ENCODE peak calls at places on chromosomes 7 and 10, in nine cellular contexts. One of them, this sample, is unnamed.

GRCh38 chr7:25680636-25681035 is 452.4 kb upstream of the NPVF start:
- DNase-seq in heart left ventricle: no peak
- DNase-seq in non-pigmented ciliary epithelial cell: no peak
- DNase-seq in HFF-Myc: no peak
- DNase-seq in lower lobe of right lung: no peak
- DNase-seq in posterior cingulate gyrus: no peak
- DNase-seq in colonic mucosa: no peak
- DNase-seq in C1 segment of cervical spinal cord: no peak
- DNase-seq in NCI-H460: no peak
- DNase-seq in this sample: no peak

GRCh38 chr7:30470783-30471182 is 7.8 kb downstream of the NOD1 start:
- DNase-seq in heart left ventricle: peak
- DNase-seq in non-pigmented ciliary epithelial cell: peak
- DNase-seq in HFF-Myc: no peak
- DNase-seq in lower lobe of right lung: peak
- DNase-seq in posterior cingulate gyrus: no peak
- DNase-seq in colonic mucosa: peak
- DNase-seq in C1 segment of cervical spinal cord: no peak
- DNase-seq in NCI-H460: no peak
- DNase-seq in this sample: no peak

GRCh38 chr7:135653285-135654080 is 8.8 kb upstream of the STMP1 start:
- DNase-seq in heart left ventricle: no peak
- DNase-seq in non-pigmented ciliary epithelial cell: no peak
- DNase-seq in HFF-Myc: no peak
- DNase-seq in lower lobe of right lung: no peak
- DNase-seq in posterior cingulate gyrus: peak
- DNase-seq in colonic mucosa: no peak
- DNase-seq in C1 segment of cervical spinal cord: no peak
- DNase-seq in NCI-H460: no peak
- DNase-seq in this sample: no peak

GRCh38 chr7:77199008-77199966 is at the start of gene FGL2:
- DNase-seq in heart left ventricle: peak
- DNase-seq in non-pigmented ciliary epithelial cell: peak
- DNase-seq in HFF-Myc: no peak
- DNase-seq in lower lobe of right lung: peak
- DNase-seq in posterior cingulate gyrus: peak
- DNase-seq in colonic mucosa: peak
- DNase-seq in C1 segment of cervical spinal cord: no peak
- DNase-seq in NCI-H460: peak
- DNase-seq in this sample: no peak

GRCh38 chr10:11704087-11704486 is 38.1 kb upstream of the ECHDC3 start:
- DNase-seq in heart left ventricle: no peak
- DNase-seq in non-pigmented ciliary epithelial cell: no peak
- DNase-seq in HFF-Myc: no peak
- DNase-seq in lower lobe of right lung: no peak
- DNase-seq in posterior cingulate gyrus: no peak
- DNase-seq in colonic mucosa: no peak
- DNase-seq in C1 segment of cervical spinal cord: no peak
- DNase-seq in NCI-H460: no peak
- DNase-seq in this sample: no peak

GRCh38 chr10:86177483-86178155 is 189.0 kb downstream of the GRID1 start:
- DNase-seq in heart left ventricle: no peak
- DNase-seq in non-pigmented ciliary epithelial cell: no peak
- DNase-seq in HFF-Myc: no peak
- DNase-seq in lower lobe of right lung: no peak
- DNase-seq in posterior cingulate gyrus: no peak
- DNase-seq in colonic mucosa: no peak
- DNase-seq in C1 segment of cervical spinal cord: no peak
- DNase-seq in NCI-H460: no peak
- DNase-seq in this sample: no peak

GRCh38 chr10:3780056-3780765 is 4.8 kb downstream of the KLF6 start:
- DNase-seq in heart left ventricle: no peak
- DNase-seq in non-pigmented ciliary epithelial cell: no peak
- DNase-seq in HFF-Myc: no peak
- DNase-seq in lower lobe of right lung: no peak
- DNase-seq in posterior cingulate gyrus: no peak
- DNase-seq in colonic mucosa: peak
- DNase-seq in C1 segment of cervical spinal cord: no peak
- DNase-seq in NCI-H460: no peak
- DNase-seq in this sample: no peak

GRCh38 chr7:513521-514166 is 6.0 kb downstream of the PDGFA start:
- DNase-seq in heart left ventricle: no peak
- DNase-seq in non-pigmented ciliary epithelial cell: no peak
- DNase-seq in HFF-Myc: no peak
- DNase-seq in lower lobe of right lung: no peak
- DNase-seq in posterior cingulate gyrus: no peak
- DNase-seq in colonic mucosa: no peak
- DNase-seq in C1 segment of cervical spinal cord: no peak
- DNase-seq in NCI-H460: no peak
- DNase-seq in this sample: no peak

GRCh38 chr10:29160110-29160669 is 128.7 kb upstream of the LYZL1 start:
- DNase-seq in heart left ventricle: no peak
- DNase-seq in non-pigmented ciliary epithelial cell: peak
- DNase-seq in HFF-Myc: peak
- DNase-seq in lower lobe of right lung: no peak
- DNase-seq in posterior cingulate gyrus: no peak
- DNase-seq in colonic mucosa: no peak
- DNase-seq in C1 segment of cervical spinal cord: no peak
- DNase-seq in NCI-H460: peak
- DNase-seq in this sample: no peak

GRCh38 chr7:46139079-46139478 is 218.0 kb upstream of the IGFBP3 start:
- DNase-seq in heart left ventricle: no peak
- DNase-seq in non-pigmented ciliary epithelial cell: peak
- DNase-seq in HFF-Myc: no peak
- DNase-seq in lower lobe of right lung: no peak
- DNase-seq in posterior cingulate gyrus: no peak
- DNase-seq in colonic mucosa: no peak
- DNase-seq in C1 segment of cervical spinal cord: no peak
- DNase-seq in NCI-H460: no peak
- DNase-seq in this sample: no peak

GRCh38 chr7:141754939-141755338 is 9.0 kb upstream of the TAS2R3 start:
- DNase-seq in heart left ventricle: no peak
- DNase-seq in non-pigmented ciliary epithelial cell: no peak
- DNase-seq in HFF-Myc: no peak
- DNase-seq in lower lobe of right lung: no peak
- DNase-seq in posterior cingulate gyrus: peak
- DNase-seq in colonic mucosa: no peak
- DNase-seq in C1 segment of cervical spinal cord: no peak
- DNase-seq in NCI-H460: peak
- DNase-seq in this sample: no peak

GRCh38 chr7:72182036-72182435 is 230.1 kb downstream of the CALN1 start:
- DNase-seq in heart left ventricle: no peak
- DNase-seq in non-pigmented ciliary epithelial cell: no peak
- DNase-seq in HFF-Myc: no peak
- DNase-seq in lower lobe of right lung: no peak
- DNase-seq in posterior cingulate gyrus: no peak
- DNase-seq in colonic mucosa: no peak
- DNase-seq in C1 segment of cervical spinal cord: no peak
- DNase-seq in NCI-H460: no peak
- DNase-seq in this sample: no peak

GRCh38 chr7:137999496-138000080 is 2.3 kb downstream of the CREB3L2 start:
- DNase-seq in heart left ventricle: no peak
- DNase-seq in non-pigmented ciliary epithelial cell: no peak
- DNase-seq in HFF-Myc: no peak
- DNase-seq in lower lobe of right lung: no peak
- DNase-seq in posterior cingulate gyrus: no peak
- DNase-seq in colonic mucosa: no peak
- DNase-seq in C1 segment of cervical spinal cord: no peak
- DNase-seq in NCI-H460: no peak
- DNase-seq in this sample: no peak

GRCh38 chr10:88952647-88953111 is at the start of gene ACTA2:
- DNase-seq in heart left ventricle: peak
- DNase-seq in non-pigmented ciliary epithelial cell: no peak
- DNase-seq in HFF-Myc: no peak
- DNase-seq in lower lobe of right lung: no peak
- DNase-seq in posterior cingulate gyrus: no peak
- DNase-seq in colonic mucosa: peak
- DNase-seq in C1 segment of cervical spinal cord: no peak
- DNase-seq in NCI-H460: no peak
- DNase-seq in this sample: no peak

GRCh38 chr10:79065091-79065551 is 3.6 kb upstream of the ZMIZ1 start:
- DNase-seq in heart left ventricle: no peak
- DNase-seq in non-pigmented ciliary epithelial cell: no peak
- DNase-seq in HFF-Myc: no peak
- DNase-seq in lower lobe of right lung: peak
- DNase-seq in posterior cingulate gyrus: peak
- DNase-seq in colonic mucosa: no peak
- DNase-seq in C1 segment of cervical spinal cord: no peak
- DNase-seq in NCI-H460: no peak
- DNase-seq in this sample: no peak

GRCh38 chr7:101558742-101559325 is 70.3 kb downstream of the MYL10 start:
- DNase-seq in heart left ventricle: no peak
- DNase-seq in non-pigmented ciliary epithelial cell: no peak
- DNase-seq in HFF-Myc: no peak
- DNase-seq in lower lobe of right lung: no peak
- DNase-seq in posterior cingulate gyrus: peak
- DNase-seq in colonic mucosa: no peak
- DNase-seq in C1 segment of cervical spinal cord: no peak
- DNase-seq in NCI-H460: no peak
- DNase-seq in this sample: no peak

GRCh38 chr10:25065761-25066476 is 49.5 kb downstream of the THNSL1 start:
- DNase-seq in heart left ventricle: no peak
- DNase-seq in non-pigmented ciliary epithelial cell: no peak
- DNase-seq in HFF-Myc: no peak
- DNase-seq in lower lobe of right lung: no peak
- DNase-seq in posterior cingulate gyrus: no peak
- DNase-seq in colonic mucosa: no peak
- DNase-seq in C1 segment of cervical spinal cord: no peak
- DNase-seq in NCI-H460: no peak
- DNase-seq in this sample: no peak

GRCh38 chr10:71727429-71728217 is 8.0 kb upstream of the C10orf105 start:
- DNase-seq in heart left ventricle: peak
- DNase-seq in non-pigmented ciliary epithelial cell: no peak
- DNase-seq in HFF-Myc: peak
- DNase-seq in lower lobe of right lung: peak
- DNase-seq in posterior cingulate gyrus: no peak
- DNase-seq in colonic mucosa: peak
- DNase-seq in C1 segment of cervical spinal cord: no peak
- DNase-seq in NCI-H460: peak
- DNase-seq in this sample: no peak

GRCh38 chr7:156616269-156617202 is 24.0 kb upstream of the RNF32 start:
- DNase-seq in heart left ventricle: no peak
- DNase-seq in non-pigmented ciliary epithelial cell: no peak
- DNase-seq in HFF-Myc: no peak
- DNase-seq in lower lobe of right lung: no peak
- DNase-seq in posterior cingulate gyrus: no peak
- DNase-seq in colonic mucosa: peak
- DNase-seq in C1 segment of cervical spinal cord: no peak
- DNase-seq in NCI-H460: no peak
- DNase-seq in this sample: no peak